ENCODE peak calls at places on chromosome 4, in ten cellular contexts. T is breast epithelium, L is mammary epithelial cell, S is IMR-90, J is cardiac fibroblast, V is cardiac muscle cell, C is fibroblast of lung, I is AG10803, D is left lung, M is adrenal gland. P is an unnamed sample.

GRCh38 chr4:71066737-71067716 is 73.6 kb downstream of the DCK start:
- DNase-seq in T (no peak), L (no peak), S (no peak), J (no peak), V (no peak), C (no peak), I (no peak), D (no peak), M (no peak), P (no peak)

GRCh38 chr4:76339364-76339763 is 32.8 kb downstream of the STBD1 start:
- DNase-seq in T (no peak), L (no peak), S (peak), J (no peak), V (no peak), C (peak), I (no peak), D (no peak), M (no peak), P (no peak)

GRCh38 chr4:177505171-177505615 is 63.0 kb upstream of the AGA start:
- DNase-seq in T (no peak), L (no peak), S (no peak), J (no peak), V (no peak), C (no peak), I (no peak), D (no peak), M (no peak), P (peak)

GRCh38 chr4:55004831-55005230 is 120.6 kb downstream of the KDR start:
- DNase-seq in T (no peak), L (no peak), S (no peak), J (peak), V (peak), C (no peak), I (peak), D (no peak), M (no peak), P (no peak)

GRCh38 chr4:77159798-77160197 is 2.8 kb downstream of the CCNG2 start:
- DNase-seq in T (no peak), L (no peak), S (no peak), J (no peak), V (no peak), C (no peak), I (no peak), D (no peak), M (no peak), P (no peak)

GRCh38 chr4:54840992-54841768 is 183.4 kb downstream of the KIT start:
- DNase-seq in T (no peak), L (no peak), S (peak), J (peak), V (peak), C (peak), I (peak), D (no peak), M (no peak), P (peak)

GRCh38 chr4:139857021-139857420 is 191.4 kb downstream of the MGST2 start:
- DNase-seq in T (no peak), L (no peak), S (peak), J (no peak), V (no peak), C (no peak), I (no peak), D (no peak), M (no peak), P (no peak)

GRCh38 chr4:56217383-56217890 is 169.9 kb downstream of the AASDH start:
- DNase-seq in T (no peak), L (no peak), S (no peak), J (no peak), V (no peak), C (no peak), I (no peak), D (no peak), M (no peak), P (no peak)

GRCh38 chr4:39565925-39566630 is 38.8 kb upstream of the UGDH start:
- DNase-seq in T (no peak), L (peak), S (peak), J (peak), V (peak), C (peak), I (peak), D (no peak), M (no peak), P (peak)

GRCh38 chr4:73341454-73341853 is 62.6 kb upstream of the ALB start:
- DNase-seq in T (no peak), L (peak), S (peak), J (peak), V (peak), C (peak), I (peak), D (no peak), M (peak), P (peak)

GRCh38 chr4:182808673-182809416 is 108.3 kb downstream of the DCTD start:
- DNase-seq in T (no peak), L (no peak), S (peak), J (no peak), V (no peak), C (no peak), I (peak), D (no peak), M (no peak), P (peak)

GRCh38 chr4:153204247-153205027 is at the start of gene TRIM2:
- DNase-seq in T (no peak), L (no peak), S (peak), J (peak), V (peak), C (peak), I (peak), D (peak), M (peak), P (peak)

GRCh38 chr4:153153339-153153851 is 50.8 kb upstream of the TRIM2 start:
- DNase-seq in T (no peak), L (peak), S (peak), J (peak), V (peak), C (peak), I (peak), D (peak), M (peak), P (peak)

GRCh38 chr4:34633216-34633615 is 1611.1 kb downstream of the ARAP2 start:
- DNase-seq in T (no peak), L (no peak), S (no peak), J (peak), V (peak), C (peak), I (no peak), D (no peak), M (no peak), P (no peak)

GRCh38 chr4:137468836-137469235 is 63.5 kb downstream of the PCDH18 start:
- DNase-seq in T (no peak), L (no peak), S (no peak), J (no peak), V (no peak), C (no peak), I (no peak), D (no peak), M (no peak), P (no peak)

GRCh38 chr4:85210353-85210752 is 243.9 kb upstream of the WDFY3 start:
- DNase-seq in T (no peak), L (peak), S (no peak), J (peak), V (no peak), C (no peak), I (peak), D (no peak), M (no peak), P (peak)

GRCh38 chr4:121978169-121978516 is 26.3 kb upstream of the TRPC3 start:
- DNase-seq in T (no peak), L (no peak), S (no peak), J (no peak), V (no peak), C (no peak), I (no peak), D (no peak), M (no peak), P (no peak)

GRCh38 chr4:120843840-120844527 is 78.5 kb downstream of the PRDM5 start:
- DNase-seq in T (no peak), L (no peak), S (no peak), J (no peak), V (no peak), C (no peak), I (no peak), D (peak), M (no peak), P (peak)

GRCh38 chr4:88897180-88897579 is 159.8 kb downstream of the FAM13A start:
- DNase-seq in T (no peak), L (peak), S (peak), J (peak), V (no peak), C (no peak), I (no peak), D (no peak), M (no peak), P (peak)

GRCh38 chr4:152556283-152556682 is 20.4 kb upstream of the FBXW7 start:
- DNase-seq in T (no peak), L (no peak), S (no peak), J (no peak), V (no peak), C (no peak), I (no peak), D (no peak), M (no peak), P (no peak)

GRCh38 chr4:183770900-183771299 is 111.8 kb downstream of the TRAPPC11 start:
- DNase-seq in T (no peak), L (no peak), S (no peak), J (no peak), V (no peak), C (no peak), I (no peak), D (no peak), M (no peak), P (no peak)

GRCh38 chr4:78079701-78080430 is 22.7 kb downstream of the FRAS1 start:
- DNase-seq in T (no peak), L (no peak), S (no peak), J (no peak), V (peak), C (peak), I (no peak), D (no peak), M (no peak), P (no peak)

GRCh38 chr4:16021804-16022560 is 59.0 kb upstream of the FGFBP2 start:
- DNase-seq in T (no peak), L (no peak), S (no peak), J (no peak), V (no peak), C (no peak), I (no peak), D (no peak), M (no peak), P (no peak)

GRCh38 chr4:121155893-121156292 is 8.2 kb downstream of the TNIP3 start:
- DNase-seq in T (no peak), L (peak), S (peak), J (peak), V (peak), C (peak), I (peak), D (no peak), M (no peak), P (peak)

GRCh38 chr4:10106421-10107039 is 10.1 kb downstream of the WDR1 start:
- DNase-seq in T (no peak), L (peak), S (peak), J (peak), V (peak), C (peak), I (peak), D (peak), M (peak), P (peak)

GRCh38 chr4:41620594-41621256 is 82.8 kb downstream of the LIMCH1 start:
- DNase-seq in T (no peak), L (no peak), S (no peak), J (no peak), V (no peak), C (no peak), I (no peak), D (no peak), M (peak), P (no peak)

GRCh38 chr4:169205146-169205806 is 65.5 kb downstream of the SH3RF1 start:
- DNase-seq in T (no peak), L (no peak), S (no peak), J (no peak), V (no peak), C (peak), I (peak), D (no peak), M (no peak), P (no peak)

GRCh38 chr4:123546661-123547060 is 150.1 kb downstream of the SPRY1 start:
- DNase-seq in T (no peak), L (no peak), S (no peak), J (no peak), V (no peak), C (no peak), I (no peak), D (no peak), M (no peak), P (peak)

GRCh38 chr4:15982833-15983528 is 20.0 kb upstream of the FGFBP2 start:
- DNase-seq in T (no peak), L (peak), S (peak), J (peak), V (peak), C (no peak), I (no peak), D (no peak), M (no peak), P (peak)

GRCh38 chr4:88803600-88804096 is 106.0 kb upstream of the NAP1L5 start:
- DNase-seq in T (no peak), L (peak), S (peak), J (peak), V (peak), C (peak), I (peak), D (peak), M (no peak), P (peak)

GRCh38 chr4:145709843-145710242 is 29.9 kb downstream of the C4orf51 start:
- DNase-seq in T (no peak), L (peak), S (peak), J (peak), V (peak), C (peak), I (peak), D (no peak), M (no peak), P (peak)

GRCh38 chr4:113293673-113294072 is 244.2 kb downstream of the ANK2 start:
- DNase-seq in T (no peak), L (no peak), S (no peak), J (no peak), V (peak), C (no peak), I (peak), D (no peak), M (no peak), P (no peak)

GRCh38 chr4:48602222-48602621 is 112.2 kb downstream of the ZAR1 start:
- DNase-seq in T (no peak), L (peak), S (peak), J (peak), V (no peak), C (peak), I (peak), D (no peak), M (no peak), P (peak)

DNA sequence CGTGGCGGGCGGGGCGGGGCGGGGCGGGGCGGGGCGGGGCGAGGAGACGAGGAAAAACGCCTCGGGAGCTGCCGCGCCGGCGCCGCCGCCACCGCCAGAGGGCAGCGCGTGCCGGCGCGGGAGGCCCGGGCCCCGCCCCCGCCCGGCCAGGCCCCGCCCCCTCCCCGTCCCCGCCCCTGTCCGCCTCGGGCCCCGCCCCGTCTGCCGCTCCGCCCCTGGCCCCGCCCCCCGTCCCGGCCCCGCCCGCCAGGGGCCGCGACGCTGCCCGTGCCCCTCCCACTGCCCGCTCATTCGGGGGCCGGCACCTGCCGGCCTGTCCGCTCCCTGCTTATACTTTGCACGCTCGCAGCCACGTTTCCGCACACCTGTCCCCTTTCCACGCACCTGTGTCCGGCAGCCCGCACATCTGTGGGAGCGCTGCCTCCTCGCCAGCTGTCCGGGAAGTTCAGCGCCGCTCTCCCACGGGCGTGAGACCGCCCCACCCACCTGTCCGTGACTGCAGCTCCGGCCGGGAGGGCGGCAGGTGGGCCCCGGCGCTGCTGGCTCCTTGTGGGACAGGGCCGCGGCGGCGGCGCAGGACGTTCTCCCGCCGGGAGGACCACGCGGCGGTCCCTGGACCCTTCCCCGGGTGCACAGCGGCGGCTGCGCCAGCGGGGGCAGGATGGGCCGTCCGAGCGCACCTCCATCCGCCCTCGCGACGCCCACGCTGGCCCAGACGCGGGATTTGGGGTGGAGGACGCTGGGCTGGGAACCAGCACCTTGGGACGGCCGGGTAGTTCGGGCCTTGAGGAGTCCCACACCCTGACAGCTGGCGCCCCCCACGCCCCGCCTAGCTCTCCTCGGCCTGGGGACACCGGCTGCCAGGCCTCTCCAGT is 1.5 kb upstream of the FGFRL1 start:
- DNase-seq in T (peak), L (peak), S (peak), J (peak), V (peak), C (peak), I (peak), D (peak), M (peak), P (peak)
- TF ChIP-seq CTCF in T (no peak), L (peak), S (peak), J (no peak), V (peak), C (peak), I (peak), D (no peak), M (no peak), P (no peak)

GRCh38 chr4:165210566-165210965 is 3.2 kb downstream of the KLHL2 start:
- DNase-seq in T (no peak), L (no peak), S (no peak), J (no peak), V (no peak), C (no peak), I (no peak), D (no peak), M (no peak), P (no peak)
- H3K4me3 ChIP-seq in T (no peak), L (no peak), S (no peak), J (no peak), V (no peak), C (no peak), I (no peak), D (no peak), M (no peak), P (no peak)

GRCh38 chr4:98583265-98583664 is 75.1 kb downstream of the TSPAN5 start:
- DNase-seq in T (no peak), L (no peak), S (no peak), J (no peak), V (no peak), C (no peak), I (no peak), D (no peak), M (no peak), P (peak)
- TF ChIP-seq CTCF in T (no peak), L (no peak), S (no peak), J (no peak), V (no peak), C (no peak), I (no peak), D (no peak), M (no peak), P (no peak)

GRCh38 chr4:8857682-8858187 is 13.9 kb downstream of the HMX1 start:
- DNase-seq in T (no peak), L (no peak), S (no peak), J (no peak), V (no peak), C (no peak), I (no peak), D (no peak), M (no peak), P (no peak)
- H3K4me3 ChIP-seq in T (peak), L (no peak), S (no peak), J (no peak), V (peak), C (no peak), I (no peak), D (no peak), M (peak), P (no peak)

DNA sequence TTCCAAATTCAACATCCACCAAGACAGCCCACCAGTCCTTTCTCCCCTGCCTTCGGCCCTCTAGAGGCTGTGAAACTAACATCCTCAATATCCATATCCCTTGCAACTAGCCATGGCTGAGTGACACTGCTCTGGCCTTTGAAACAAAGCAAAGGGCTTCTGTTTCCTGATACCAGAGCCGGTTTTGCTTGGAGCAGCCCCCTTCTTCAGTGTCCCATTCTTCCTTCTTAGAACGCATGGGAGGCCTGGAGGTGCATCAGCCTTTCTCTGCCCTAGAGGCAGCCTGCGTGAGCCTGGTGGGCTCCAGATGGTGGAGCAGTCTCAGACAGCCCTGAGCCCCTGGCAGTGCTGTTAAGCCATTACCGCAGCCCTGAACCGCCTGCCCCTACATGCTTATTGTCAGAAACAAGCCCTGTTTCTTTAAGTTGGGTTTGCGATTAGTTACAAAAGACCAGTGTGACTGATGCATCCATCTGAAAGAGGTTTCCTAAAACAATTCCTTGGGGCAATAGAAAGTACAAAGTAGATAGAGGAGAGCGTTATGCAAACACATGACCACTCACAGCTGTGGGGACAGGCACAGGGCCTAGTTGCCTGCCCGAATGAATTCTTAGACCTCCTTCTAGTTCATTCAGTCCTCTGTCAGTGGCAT is 74.1 kb downstream of the EVC start:
- DNase-seq in T (no peak), L (no peak), S (no peak), J (peak), V (peak), C (no peak), I (peak), D (no peak), M (peak), P (peak)
- TF ChIP-seq CTCF in T (no peak), L (no peak), S (no peak), J (no peak), V (peak), C (no peak), I (no peak), D (no peak), M (no peak), P (no peak)

DNA sequence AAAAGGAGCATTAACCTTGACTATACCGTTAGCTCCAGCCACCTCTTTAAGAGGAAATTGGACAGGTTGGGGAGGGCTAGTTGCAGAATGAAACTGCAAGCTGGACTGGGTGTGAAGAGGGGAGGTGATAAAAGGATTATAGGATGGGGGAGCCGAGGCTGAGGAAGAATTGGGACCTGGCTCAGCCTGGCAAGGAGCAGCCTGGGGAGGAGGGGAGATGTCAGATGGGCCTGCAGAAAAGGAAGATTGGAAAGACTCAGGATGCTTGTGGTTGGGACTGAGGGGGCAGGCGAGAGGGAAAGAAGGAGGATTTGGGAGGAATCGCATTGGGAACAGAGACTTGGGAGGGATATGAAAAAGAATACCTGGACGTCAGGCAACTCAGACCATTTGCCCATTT is 351.7 kb downstream of the PPP3CA start:
- DNase-seq in T (no peak), L (no peak), S (no peak), J (no peak), V (no peak), C (no peak), I (no peak), D (no peak), M (no peak), P (no peak)
- H3K4me3 ChIP-seq in T (no peak), L (no peak), S (no peak), J (no peak), V (no peak), C (no peak), I (no peak), D (no peak), M (no peak), P (no peak)

DNA sequence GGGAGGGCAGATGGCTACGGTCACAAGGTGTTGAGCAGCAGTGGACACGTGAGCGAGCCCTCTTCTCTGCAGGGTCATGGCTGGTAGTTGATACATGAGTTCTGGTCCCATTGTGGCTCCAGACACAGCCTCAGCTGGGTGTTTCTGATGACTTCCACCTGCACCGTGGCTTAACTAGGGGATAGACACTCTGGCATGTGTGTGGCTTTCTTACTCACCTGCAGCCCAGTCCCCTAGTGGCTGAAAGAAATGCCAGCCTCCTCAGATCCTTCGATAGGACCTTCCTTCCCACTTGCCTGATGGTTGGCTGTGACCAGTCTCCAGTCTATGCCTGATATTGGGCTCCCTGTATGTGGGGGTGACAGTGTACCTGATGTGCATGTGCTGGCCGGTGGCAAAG is 5.0 kb downstream of the GPR78 start:
- DNase-seq in T (no peak), L (peak), S (no peak), J (no peak), V (no peak), C (no peak), I (no peak), D (no peak), M (no peak), P (no peak)
- TF ChIP-seq CTCF in T (no peak), L (peak), S (no peak), J (no peak), V (no peak), C (no peak), I (no peak), D (no peak), M (no peak), P (peak)

P was measured in epithelial cell of esophagus.